ENCODE peak calls at places on chromosome 17, in ten cellular contexts. F, X, B, J, Y, O, K, S, Z and V are unnamed samples.

GRCh38 chr17:49996495-49997255 is 1.7 kb upstream of the DLX3 start:
- DNase-seq in F (peak; percentile 56), X (peak; percentile 85), B (peak; percentile 76), J (peak; percentile 79), Y (peak; percentile 41), O (peak; percentile 66), K (peak; percentile 46), S (no peak), Z (peak; percentile 49), V (peak; percentile 93)

GRCh38 chr17:68507581-68507980 is 4.6 kb upstream of the PRKAR1A start:
- DNase-seq in F (no peak), X (no peak), B (no peak), J (no peak), Y (no peak), O (no peak), K (no peak), S (no peak), Z (no peak), V (no peak)

GRCh38 chr17:42783778-42784138 is 3.3 kb downstream of the WNK4 start:
- DNase-seq in F (no peak), X (no peak), B (no peak), J (peak; percentile 65), Y (no peak), O (no peak), K (no peak), S (no peak), Z (no peak), V (no peak)

GRCh38 chr17:39283896-39284295 is 58.2 kb upstream of the STAC2 start:
- DNase-seq in F (no peak), X (no peak), B (no peak), J (no peak), Y (no peak), O (no peak), K (no peak), S (no peak), Z (no peak), V (no peak)

GRCh38 chr17:1736348-1737281 is 6.1 kb upstream of the SERPINF2 start:
- DNase-seq in F (no peak), X (no peak), B (no peak), J (peak; percentile 92), Y (peak; percentile 80), O (peak; percentile 40), K (peak; percentile 71), S (no peak), Z (peak; percentile 52), V (peak; percentile 62)

GRCh38 chr17:2563061-2563460 is 30.4 kb upstream of the PAFAH1B1 start:
- DNase-seq in F (no peak), X (peak; percentile 37), B (no peak), J (no peak), Y (peak; percentile 9), O (peak; percentile 82), K (no peak), S (no peak), Z (no peak), V (no peak)

GRCh38 chr17:57226793-57227192 is 29.5 kb upstream of the MSI2 start:
- DNase-seq in F (no peak), X (no peak), B (no peak), J (no peak), Y (no peak), O (no peak), K (no peak), S (no peak), Z (no peak), V (no peak)

GRCh38 chr17:12062249-12062648 is 41.6 kb downstream of the MAP2K4 start:
- DNase-seq in F (no peak), X (no peak), B (no peak), J (no peak), Y (no peak), O (no peak), K (no peak), S (no peak), Z (no peak), V (no peak)

GRCh38 chr17:81260171-81260570 is 21.1 kb downstream of the NDUFAF8 start:
- DNase-seq in F (no peak), X (no peak), B (no peak), J (no peak), Y (no peak), O (no peak), K (no peak), S (no peak), Z (no peak), V (no peak)

GRCh38 chr17:81257533-81257932 is 18.4 kb downstream of the NDUFAF8 start:
- DNase-seq in F (no peak), X (no peak), B (no peak), J (no peak), Y (no peak), O (no peak), K (no peak), S (no peak), Z (no peak), V (no peak)

GRCh38 chr17:81259058-81259605 is 20.0 kb downstream of the NDUFAF8 start:
- DNase-seq in F (no peak), X (no peak), B (no peak), J (no peak), Y (no peak), O (no peak), K (no peak), S (no peak), Z (no peak), V (no peak)

GRCh38 chr17:81256616-81257015 is 17.5 kb downstream of the NDUFAF8 start:
- DNase-seq in F (no peak), X (no peak), B (no peak), J (no peak), Y (no peak), O (no peak), K (no peak), S (no peak), Z (no peak), V (no peak)

DNA sequence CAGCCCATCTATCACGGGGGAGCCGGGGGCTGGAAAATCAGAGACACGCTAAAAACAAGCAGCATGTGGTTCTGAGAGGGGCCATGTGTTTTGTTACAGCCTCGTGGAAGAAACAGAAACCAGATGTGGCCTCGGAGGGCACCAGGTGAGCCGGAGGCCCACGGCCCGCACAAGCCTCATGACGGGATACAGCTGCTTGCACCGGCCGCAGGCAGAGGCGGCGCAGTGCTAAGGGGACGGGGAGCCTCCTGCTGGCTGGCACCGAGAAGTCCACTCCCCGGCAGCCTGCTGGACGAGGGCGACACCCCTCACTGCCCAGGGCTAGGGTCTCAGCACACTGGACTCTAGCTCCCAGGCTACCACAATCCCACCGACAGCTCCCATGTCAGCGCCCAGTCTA is 19.2 kb downstream of the NDUFAF8 start:
- DNase-seq in F (no peak), X (no peak), B (no peak), J (no peak), Y (no peak), O (no peak), K (no peak), S (no peak), Z (no peak), V (peak; percentile 72)
- TF ChIP-seq CTCF in F (no peak), X (peak; percentile 4), B (no peak), J (no peak), Y (no peak), O (no peak), K (no peak), S (no peak), Z (no peak), V (peak; percentile 53)

DNA sequence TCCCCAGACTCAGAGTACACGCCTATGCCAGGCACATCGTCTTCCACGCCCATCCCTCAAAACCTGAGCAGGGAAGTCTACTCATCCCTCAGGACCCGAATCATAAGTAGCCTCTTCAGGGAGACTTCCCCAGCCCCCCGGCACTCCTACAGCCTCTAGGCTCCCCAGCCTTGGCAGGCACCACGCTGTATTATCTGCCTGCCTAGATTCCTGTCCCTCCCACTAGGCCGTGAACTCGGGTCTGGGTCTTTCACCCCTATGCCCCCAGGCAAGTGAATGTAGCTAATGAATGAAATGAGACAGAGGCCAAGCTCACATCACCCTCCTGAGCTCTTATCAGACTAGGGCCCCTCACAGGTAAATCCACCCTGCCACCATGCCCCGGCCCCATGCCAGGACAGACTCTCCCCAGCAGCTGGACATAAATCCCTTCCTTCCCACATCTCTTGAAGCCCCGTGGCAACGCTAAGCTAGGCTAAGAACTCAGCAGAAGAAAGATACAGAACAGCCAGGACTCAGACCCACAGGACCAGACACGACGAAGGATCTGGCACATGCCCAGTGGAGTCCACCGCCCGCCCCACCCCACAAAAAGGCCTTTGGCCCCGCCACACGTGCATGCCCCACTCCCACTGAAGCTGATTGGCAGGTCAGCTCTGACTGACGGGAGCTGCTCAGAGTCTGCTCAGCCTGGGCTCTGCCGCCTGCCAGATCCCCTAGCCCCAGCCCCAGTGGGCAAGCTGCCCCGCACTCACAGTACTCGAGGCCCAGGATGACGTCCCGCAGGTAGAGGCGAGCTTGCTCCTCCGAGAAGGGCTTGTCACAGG is 13.0 kb downstream of the CAMKK1 start:
- DNase-seq in F (no peak), X (no peak), B (no peak), J (no peak), Y (no peak), O (no peak), K (no peak), S (no peak), Z (no peak), V (no peak)
- TF ChIP-seq CTCF in F (no peak), X (no peak), B (no peak), J (no peak), Y (no peak), O (no peak), K (no peak), S (no peak), Z (no peak), V (no peak)

GRCh38 chr17:35917519-35918213 is 12.9 kb downstream of the RDM1 start:
- DNase-seq in F (no peak), X (no peak), B (no peak), J (no peak), Y (no peak), O (no peak), K (no peak), S (no peak), Z (no peak), V (no peak)

GRCh38 chr17:35920229-35920628 is 10.3 kb downstream of the RDM1 start:
- DNase-seq in F (no peak), X (no peak), B (no peak), J (no peak), Y (no peak), O (no peak), K (no peak), S (no peak), Z (no peak), V (no peak)

GRCh38 chr17:35918665-35919064 is 11.9 kb downstream of the RDM1 start:
- DNase-seq in F (no peak), X (no peak), B (no peak), J (no peak), Y (no peak), O (no peak), K (no peak), S (no peak), Z (no peak), V (no peak)

DNA sequence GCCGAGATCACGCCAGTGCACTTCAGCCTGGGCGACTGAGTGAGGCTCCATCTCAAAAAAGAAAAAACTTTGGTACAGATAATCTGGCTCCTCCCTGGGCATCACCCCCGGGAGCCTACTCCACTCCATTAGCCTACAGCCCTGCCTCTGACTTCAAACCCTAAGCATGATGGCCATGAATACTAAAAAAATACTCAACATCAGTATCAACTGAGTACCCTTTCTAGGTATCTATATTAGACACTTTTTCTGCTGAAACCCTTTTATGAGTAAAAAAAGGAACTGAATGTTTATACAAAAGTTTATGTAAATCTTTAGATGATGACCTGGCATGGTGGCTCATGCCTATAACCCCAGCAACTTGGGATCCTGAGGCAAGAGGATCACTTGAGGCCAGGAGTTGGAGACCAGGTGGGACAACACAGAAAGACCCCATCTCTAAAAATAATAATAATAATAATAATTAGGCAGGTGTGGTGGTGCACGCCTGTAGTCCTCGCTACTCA is 6.9 kb downstream of the RDM1 start:
- DNase-seq in F (no peak), X (no peak), B (no peak), J (no peak), Y (no peak), O (no peak), K (no peak), S (no peak), Z (no peak), V (no peak)
- TF ChIP-seq CTCF in F (no peak), X (no peak), B (no peak), J (no peak), Y (no peak), O (no peak), K (no peak), S (no peak), Z (no peak), V (no peak)

GRCh38 chr17:8894189-8894611 is 26.7 kb upstream of the PIK3R6 start:
- DNase-seq in F (no peak), X (peak; percentile 33), B (no peak), J (no peak), Y (no peak), O (no peak), K (no peak), S (no peak), Z (peak; percentile 5), V (no peak)

GRCh38 chr17:8896641-8897635 is 29.5 kb upstream of the PIK3R6 start:
- DNase-seq in F (no peak), X (peak; percentile 11), B (no peak), J (no peak), Y (no peak), O (no peak), K (no peak), S (no peak), Z (no peak), V (no peak)

GRCh38 chr17:8894673-8895578 is 27.5 kb upstream of the PIK3R6 start:
- DNase-seq in F (no peak), X (peak; percentile 67), B (no peak), J (no peak), Y (peak; percentile 90), O (peak; percentile 82), K (peak; percentile 53), S (peak; percentile 72), Z (peak; percentile 53), V (peak; percentile 63)

GRCh38 chr17:8893621-8894020 is 26.1 kb upstream of the PIK3R6 start:
- DNase-seq in F (no peak), X (peak; percentile 15), B (no peak), J (no peak), Y (no peak), O (no peak), K (no peak), S (no peak), Z (no peak), V (no peak)

DNA sequence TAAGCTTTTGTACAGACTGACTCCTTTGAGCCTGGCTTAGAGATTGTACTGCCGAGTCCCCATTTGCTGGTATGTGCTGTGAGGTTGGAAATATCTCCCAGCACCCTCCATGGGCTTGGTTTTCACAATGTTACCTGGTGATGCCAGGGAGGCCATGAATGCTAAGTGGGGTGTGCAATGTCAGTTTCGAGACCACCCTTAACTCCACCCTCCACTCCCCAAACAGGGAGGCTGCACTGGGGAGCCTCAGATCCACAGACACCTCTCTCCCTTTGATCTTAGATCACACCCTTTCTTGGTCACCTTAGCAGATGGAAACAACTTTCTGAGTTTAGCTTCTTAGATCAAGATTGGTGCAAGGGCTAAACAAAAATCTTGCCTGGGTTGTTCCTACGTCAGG is 28.6 kb upstream of the PIK3R6 start:
- DNase-seq in F (no peak), X (no peak), B (no peak), J (no peak), Y (no peak), O (no peak), K (no peak), S (no peak), Z (no peak), V (no peak)
- TF ChIP-seq CTCF in F (no peak), X (no peak), B (no peak), J (no peak), Y (no peak), O (no peak), K (no peak), S (no peak), Z (no peak), V (no peak)